ENCODE peak calls at places on chromosomes 5 and 9, in five cellular contexts. X is neural crest cell; J is CD8-positive, alpha-beta T cell; T is right lobe of liver; D is epithelial cell of esophagus. F is an unnamed sample.
A peak's percentile ranks its signal among the peaks of the same experiment; 100 is the strongest.

GRCh38 chr5:161846731-161847130 is 1.2 kb upstream of the GABRA1 start:
- DNase-seq in D (peak; percentile 57), X (no peak), J (no peak), T (no peak), F (no peak)

GRCh38 chr5:1444361-1445189 is 665 bp downstream of the SLC6A3 start:
- DNase-seq in J (no peak), X (no peak), D (no peak), T (no peak), F (no peak)

GRCh38 chr9:10701906-10702305 is 89.1 kb upstream of the PTPRD start:
- DNase-seq in X (no peak), D (no peak), T (no peak), J (no peak), F (no peak)

GRCh38 chr9:124042168-124042775 is 30.7 kb downstream of the LHX2 start:
- DNase-seq in X (no peak), J (no peak), D (no peak), T (no peak), F (no peak)

GRCh38 chr5:11383506-11384095 is 520.6 kb downstream of the CTNND2 start:
- DNase-seq in J (no peak), X (no peak), T (no peak), D (no peak), F (no peak)

GRCh38 chr9:134040176-134040565 is 14.9 kb downstream of the BRD3OS start:
- DNase-seq in D (no peak), T (no peak), J (no peak), X (no peak), F (peak; percentile 30)

GRCh38 chr9:120563044-120563443 is 16.9 kb downstream of the CDK5RAP2 start:
- DNase-seq in D (peak; percentile 26), X (no peak), J (no peak), T (peak; percentile 32), F (no peak)

GRCh38 chr9:16637938-16638337 is 232.5 kb downstream of the BNC2 start:
- DNase-seq in X (no peak), D (peak; percentile 3), T (no peak), J (no peak), F (no peak)

GRCh38 chr5:170162631-170163321 is 57.1 kb downstream of the FOXI1 start:
- DNase-seq in X (no peak), J (no peak), T (no peak), D (no peak), F (peak; percentile 3)
- TF ChIP-seq CTCF in X (no peak), J (no peak), T (no peak), D (no peak), F (no peak)

GRCh38 chr5:179308563-179309382 is 36.5 kb downstream of the ADAMTS2 start:
- DNase-seq in T (peak; percentile 9), X (no peak), D (no peak), J (no peak), F (peak; percentile 27)
- TF ChIP-seq CTCF in T (no peak), X (no peak), D (no peak), J (no peak), F (no peak)

DNA sequence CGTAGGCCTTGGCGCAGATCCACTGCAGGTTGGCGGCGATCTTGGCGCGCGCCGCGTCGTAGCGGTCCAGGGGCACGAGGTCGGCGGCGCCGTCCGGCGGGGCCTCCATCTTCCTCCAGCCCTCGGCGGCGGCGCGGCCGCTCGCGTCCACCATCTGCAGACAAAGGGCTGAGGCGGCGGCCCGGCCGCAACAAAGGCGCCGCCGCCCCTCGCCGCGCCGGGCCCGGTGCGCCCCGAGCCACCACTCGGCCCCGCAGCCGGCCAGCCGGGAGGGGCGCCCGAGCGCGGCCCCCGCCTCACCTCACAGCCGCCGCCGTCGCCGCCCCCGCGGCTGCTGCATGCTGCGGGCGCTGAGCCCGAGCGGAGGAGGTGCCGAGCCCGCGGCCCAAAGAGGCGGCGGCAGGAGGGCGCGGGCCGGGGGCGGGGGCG is 326 bp downstream of the CAMSAP1 start:
- DNase-seq in T (peak; percentile 55), D (no peak), J (no peak), X (peak; percentile 40), F (no peak)
- TF ChIP-seq CTCF in T (no peak), D (no peak), J (no peak), X (no peak), F (no peak)

DNA sequence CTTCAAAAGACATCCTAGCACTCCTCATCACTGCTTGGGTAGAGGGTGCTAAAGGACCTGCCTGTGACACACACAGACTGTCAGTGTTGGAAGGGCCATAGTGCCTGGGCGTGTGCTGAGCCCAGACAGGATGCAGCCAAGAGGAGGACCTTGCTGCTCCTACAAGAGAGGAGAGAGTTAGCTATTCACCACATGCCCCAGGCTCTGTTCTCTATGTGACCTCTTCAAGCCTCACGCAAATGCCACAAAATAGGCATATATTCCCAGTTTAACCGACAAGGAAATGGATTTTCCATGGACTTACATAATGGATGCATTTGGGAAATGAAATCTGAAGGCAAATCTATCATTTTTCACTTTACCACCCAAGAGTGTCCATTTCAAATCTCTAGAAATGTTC is 49.3 kb downstream of the TRIM32 start:
- DNase-seq in J (no peak), D (no peak), X (no peak), T (no peak), F (no peak)
- TF ChIP-seq CTCF in J (no peak), D (no peak), X (no peak), T (no peak), F (no peak)

DNA sequence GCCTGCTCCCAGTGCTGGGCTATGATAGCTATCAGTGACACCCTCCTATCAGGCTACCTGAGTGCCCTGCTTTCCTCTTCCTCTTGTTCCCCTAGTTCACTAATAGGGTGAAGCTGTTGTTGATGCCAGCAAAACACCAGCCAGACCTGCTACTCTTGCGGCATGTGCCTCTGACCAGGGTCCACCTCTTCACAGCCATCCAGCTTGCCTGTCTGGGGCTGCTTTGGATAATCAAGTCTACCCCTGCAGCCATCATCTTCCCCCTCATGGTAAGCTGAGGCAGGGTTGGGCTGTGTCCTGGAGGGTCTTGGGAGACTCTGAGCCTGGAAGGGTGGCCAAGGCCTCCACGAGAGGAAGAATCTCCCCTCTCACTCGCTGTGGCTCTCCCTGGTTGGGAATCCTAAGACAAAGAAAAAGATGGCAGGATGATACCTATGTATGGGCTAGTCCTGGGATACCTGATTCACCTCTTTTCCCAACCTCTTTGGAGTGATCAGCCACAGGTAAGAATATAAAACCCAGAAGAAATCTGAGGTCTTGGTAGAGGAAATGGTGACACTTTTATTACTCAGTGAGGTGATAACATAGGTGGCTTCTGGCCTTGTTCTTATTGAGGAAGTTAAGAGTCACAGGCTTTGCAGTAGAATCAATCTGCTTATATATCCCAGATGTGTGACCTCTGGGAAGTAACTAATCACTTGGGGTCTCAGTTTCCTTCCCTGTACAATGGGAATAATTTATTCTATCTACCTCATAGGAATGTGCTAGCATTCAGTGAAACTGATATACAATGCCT is 11.6 kb downstream of the SLC4A9 start:
- DNase-seq in J (no peak), X (no peak), T (no peak), D (no peak), F (no peak)
- TF ChIP-seq CTCF in J (no peak), X (no peak), T (no peak), D (no peak), F (no peak)

GRCh38 chr5:37838933-37839341 is 904 bp downstream of the GDNF start:
- DNase-seq in T (no peak), J (no peak), D (no peak), X (no peak), F (no peak)

GRCh38 chr5:37839441-37840035 is 303 bp downstream of the GDNF start:
- DNase-seq in D (peak; percentile 62), T (peak; percentile 51), J (no peak), X (peak; percentile 30), F (no peak)

GRCh38 chr5:37836173-37837100 is 3.4 kb downstream of the GDNF start:
- DNase-seq in J (no peak), X (no peak), T (no peak), D (no peak), F (no peak)

GRCh38 chr5:37837101-37838032 is 2.5 kb downstream of the GDNF start:
- DNase-seq in T (peak; percentile 79), D (peak; percentile 80), X (peak; percentile 79), J (peak; percentile 4), F (no peak)

GRCh38 chr5:37838152-37838932 is 1.5 kb downstream of the GDNF start:
- DNase-seq in X (peak; percentile 37), J (no peak), T (no peak), D (no peak), F (no peak)
- TF ChIP-seq CTCF in X (no peak), J (no peak), T (peak; percentile 6), D (peak; percentile 37), F (no peak)

DNA sequence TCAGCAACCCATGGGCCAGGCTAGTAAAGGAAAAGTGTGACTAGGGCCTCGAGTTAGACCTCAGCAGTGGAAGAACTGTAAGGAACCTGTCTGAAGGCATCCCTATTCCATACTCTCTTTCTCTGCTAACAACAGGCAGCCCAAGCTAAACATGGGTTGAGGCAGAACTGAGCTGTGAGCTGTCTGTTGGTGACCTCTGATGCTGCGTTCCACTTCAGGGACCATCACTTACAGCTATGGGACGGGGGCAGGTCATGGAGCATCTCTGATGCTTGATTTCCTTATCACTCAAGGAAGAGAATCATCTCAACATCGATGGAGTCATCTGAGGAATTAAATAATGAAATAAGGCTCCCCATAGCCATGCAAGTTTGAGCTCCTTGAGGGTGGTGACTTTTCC is 174.8 kb downstream of the ACTL7B start:
- DNase-seq in J (no peak), D (no peak), T (no peak), X (no peak), F (no peak)
- TF ChIP-seq CTCF in J (no peak), D (no peak), T (no peak), X (no peak), F (no peak)

GRCh38 chr5:43604699-43605098 is 1.7 kb downstream of the NNT start:
- DNase-seq in T (no peak), J (no peak), X (no peak), D (no peak), F (no peak)

GRCh38 chr5:43608406-43608805 is 5.4 kb downstream of the NNT start:
- DNase-seq in T (no peak), D (no peak), J (no peak), X (no peak), F (no peak)

GRCh38 chr5:43613370-43613769 is 10.4 kb downstream of the NNT start:
- DNase-seq in X (no peak), J (no peak), D (no peak), T (no peak), F (no peak)

GRCh38 chr5:43606351-43606750 is 3.4 kb downstream of the NNT start:
- DNase-seq in J (no peak), D (peak; percentile 54), T (no peak), X (no peak), F (no peak)

GRCh38 chr5:43609752-43610151 is 6.8 kb downstream of the NNT start:
- DNase-seq in J (no peak), T (no peak), X (no peak), D (peak; percentile 15), F (no peak)
- TF ChIP-seq CTCF in J (no peak), T (peak; percentile 7), X (peak; percentile 46), D (peak; percentile 37), F (no peak)

DNA sequence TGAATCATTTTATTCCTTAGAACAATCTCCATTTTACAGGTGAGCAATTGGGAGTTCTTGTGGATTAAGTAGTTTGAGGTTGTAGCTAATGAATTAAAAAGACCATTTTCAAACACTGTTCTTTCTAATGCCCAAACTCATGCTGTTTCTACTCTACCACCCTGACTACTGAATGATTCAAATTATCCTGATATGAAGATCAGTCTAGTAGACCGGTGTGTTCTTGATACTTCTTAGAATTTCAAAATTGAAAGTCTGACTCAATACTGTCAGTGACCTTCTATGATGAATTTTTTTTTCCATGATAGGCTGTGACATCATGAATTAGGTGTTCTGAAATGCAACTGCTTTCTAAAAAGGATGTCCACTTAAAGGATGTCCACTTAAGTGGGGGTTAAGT is 515.5 kb downstream of the DMAC1 start:
- DNase-seq in D (no peak), T (no peak), J (no peak), X (no peak), F (no peak)
- TF ChIP-seq CTCF in D (no peak), T (no peak), J (no peak), X (no peak), F (no peak)